ENCODE peak calls at places on chromosomes 3 and 15, in five cellular contexts. R is GM23338, A is fibroblast of lung, Z is PC-3, Y is hepatocyte. Q is an unnamed sample. For H3K4me1, the result is how much of the 10 kb centered on the place peaks cover.

GRCh38 chr3:105067361-105067760 is 299.3 kb upstream of the ALCAM start:
- DNase-seq in Z (no peak), R (no peak), A (no peak), Y (no peak), Q (no peak)

GRCh38 chr3:123258811-123259420 is 57.2 kb downstream of the SEC22A start:
- DNase-seq in Z (peak), Y (peak), A (peak), R (peak), Q (no peak)

GRCh38 chr3:120855665-120856437 is 52.2 kb upstream of the STXBP5L start:
- DNase-seq in R (peak), Z (peak), A (peak), Y (peak), Q (no peak)

GRCh38 chr3:120681506-120682038 is 467 bp downstream of the HGD start:
- DNase-seq in R (no peak), Z (no peak), Y (no peak), A (no peak), Q (no peak)

GRCh38 chr3:192155194-192155593 is 572.1 kb downstream of the FGF12 start:
- DNase-seq in R (no peak), A (no peak), Y (no peak), Z (no peak), Q (no peak)

GRCh38 chr3:169460035-169460434 is 203.5 kb downstream of the MECOM start:
- DNase-seq in Y (no peak), Z (no peak), R (no peak), A (no peak), Q (no peak)

GRCh38 chr3:190718691-190719090 is 143.8 kb downstream of the GMNC start:
- DNase-seq in Y (no peak), Z (peak), R (no peak), A (peak), Q (no peak)

GRCh38 chr3:56980283-56980682 is 80.2 kb upstream of the SPATA12 start:
- DNase-seq in R (no peak), Y (no peak), A (no peak), Z (no peak), Q (no peak)

GRCh38 chr3:28972921-28973320 is 307.9 kb upstream of the RBMS3 start:
- DNase-seq in Z (peak), R (no peak), A (peak), Y (no peak), Q (no peak)

GRCh38 chr3:105805402-105805801 is 63.4 kb downstream of the CBLB start:
- DNase-seq in Z (no peak), R (no peak), Y (no peak), A (no peak), Q (no peak)

GRCh38 chr3:111667621-111668239 is 72.6 kb upstream of the ZBED2 start:
- DNase-seq in A (peak), R (no peak), Z (no peak), Y (no peak), Q (no peak)

GRCh38 chr15:37490707-37491106 is 390.4 kb upstream of the MEIS2 start:
- DNase-seq in Y (no peak), Z (no peak), A (no peak), R (no peak), Q (no peak)

GRCh38 chr15:73604477-73604876 is 28.7 kb downstream of the NPTN start:
- DNase-seq in Y (no peak), A (no peak), Z (no peak), R (no peak), Q (no peak)

GRCh38 chr15:73607405-73607804 is 25.8 kb downstream of the NPTN start:
- DNase-seq in Z (no peak), A (no peak), R (no peak), Y (no peak), Q (no peak)

GRCh38 chr15:73608475-73608874 is 24.7 kb downstream of the NPTN start:
- DNase-seq in Z (no peak), R (no peak), A (no peak), Y (no peak), Q (no peak)

GRCh38 chr15:73602992-73603391 is 30.2 kb downstream of the NPTN start:
- DNase-seq in Z (no peak), R (no peak), Y (no peak), A (no peak), Q (no peak)

DNA sequence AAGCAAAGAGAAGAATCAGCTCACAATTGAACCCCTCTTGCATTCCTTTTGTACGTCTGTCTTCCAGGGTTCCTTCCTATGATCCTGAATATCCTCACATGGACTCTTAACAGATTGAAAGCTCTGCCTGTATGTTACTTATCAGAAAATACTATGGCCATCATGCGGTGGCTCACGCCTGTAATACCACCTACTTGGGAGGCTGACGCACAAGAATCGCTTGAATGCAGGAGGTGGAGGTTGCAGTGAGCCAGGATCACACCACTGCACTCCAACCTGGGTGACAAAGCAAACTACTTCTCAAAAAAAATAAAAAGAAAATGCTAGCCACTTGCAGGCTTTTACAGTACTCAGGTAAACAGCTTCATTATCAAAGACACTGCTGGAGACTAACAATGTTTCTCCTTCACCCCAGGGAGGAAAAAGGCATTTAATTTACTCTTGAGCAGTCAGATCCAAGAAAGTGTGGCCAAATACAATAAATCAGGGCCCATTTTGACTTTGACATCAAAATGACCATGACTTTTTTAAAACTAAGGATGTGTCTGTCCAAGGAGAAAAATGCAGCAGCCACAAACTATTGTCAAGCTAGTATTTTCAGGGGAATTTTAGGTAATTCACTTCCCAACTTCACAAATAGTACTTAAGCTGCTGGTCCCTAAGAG is 27.3 kb downstream of the NPTN start:
- DNase-seq in A (no peak), Y (no peak), Z (no peak), R (peak), Q (no peak)
- H3K4me1 ChIP-seq in A (under half), Y (under half), Z (under half), R (half or more), Q (under half)

GRCh38 chr3:197793246-197793645 is 2.2 kb downstream of the LRCH3 start:
- DNase-seq in Z (peak), A (peak), R (no peak), Y (no peak), Q (peak)

GRCh38 chr3:197789309-197789708 is 1.7 kb upstream of the LRCH3 start:
- DNase-seq in R (no peak), A (no peak), Y (no peak), Z (peak), Q (no peak)

GRCh38 chr3:197792019-197792647 is 1.1 kb downstream of the LRCH3 start:
- DNase-seq in A (peak), Z (peak), R (no peak), Y (no peak), Q (no peak)

GRCh38 chr3:197790033-197790432 is 1.0 kb upstream of the LRCH3 start:
- DNase-seq in Z (no peak), A (no peak), Y (no peak), R (no peak), Q (no peak)

DNA sequence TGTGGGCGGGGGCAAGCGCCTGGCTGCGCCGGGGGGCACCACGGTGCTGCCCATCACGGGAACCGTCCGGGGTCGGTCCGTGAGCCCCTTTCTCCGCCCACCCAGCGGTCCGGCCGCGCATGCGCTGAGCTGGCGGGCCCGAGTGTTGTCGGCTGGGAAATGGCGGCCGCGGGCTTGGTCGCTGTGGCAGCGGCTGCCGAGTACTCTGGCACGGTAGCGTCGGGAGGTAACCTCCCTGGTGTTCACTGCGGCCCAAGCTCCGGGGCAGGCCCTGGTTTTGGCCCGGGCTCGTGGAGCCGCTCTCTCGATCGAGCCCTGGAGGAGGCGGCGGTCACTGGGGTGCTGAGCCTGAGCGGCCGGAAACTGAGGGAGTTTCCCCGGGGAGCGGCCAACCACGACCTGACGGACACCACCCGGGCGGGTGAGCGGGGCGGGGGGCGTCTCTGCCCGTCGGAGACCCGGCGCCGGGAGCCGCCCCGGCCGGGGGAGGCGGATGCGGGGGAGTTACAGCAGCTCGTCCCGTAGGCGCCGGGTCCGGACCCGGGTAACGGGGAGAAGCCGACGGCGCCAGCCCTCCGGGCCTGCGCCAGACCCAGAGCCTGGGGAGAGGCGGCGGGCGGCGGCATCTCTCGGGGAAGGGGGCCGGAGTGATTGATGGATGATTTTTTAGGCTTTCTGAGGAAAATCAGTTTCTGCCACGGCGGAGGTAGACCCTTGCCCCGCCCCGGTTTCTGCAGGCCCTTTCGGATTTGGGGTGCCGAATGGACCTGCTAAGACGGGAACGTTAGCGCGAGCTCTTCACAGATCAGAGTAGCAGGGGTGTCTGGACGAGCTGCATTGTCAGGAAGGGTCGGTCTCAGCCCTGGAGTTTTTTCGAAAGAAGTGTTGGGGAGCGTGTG is at the start of gene LRCH3:
- DNase-seq in Z (peak), A (peak), Y (peak), R (peak), Q (no peak)
- TF ChIP-seq EZH2 in Z (no peak), A (no peak), Y (no peak), R (no peak), Q (no peak)

DNA sequence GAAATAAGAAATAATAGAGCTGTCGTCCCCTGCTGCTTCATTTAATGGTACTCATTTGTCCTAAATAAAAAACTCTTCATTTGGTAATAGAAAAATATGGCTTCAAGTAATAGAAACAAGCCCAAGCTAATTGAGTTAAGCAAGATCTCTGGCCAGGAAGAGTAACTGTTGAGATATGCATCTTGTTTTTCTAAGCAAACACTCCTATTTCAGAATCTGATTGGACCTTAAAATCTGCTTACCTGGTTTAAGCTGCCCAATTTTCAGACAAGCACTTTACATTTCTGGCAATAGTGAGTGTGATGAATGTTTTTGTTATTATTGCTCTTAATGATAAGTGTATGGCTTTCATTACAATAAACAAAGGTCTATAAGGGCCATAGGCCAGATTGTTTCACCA is 86.2 kb downstream of the CMSS1 start:
- DNase-seq in R (no peak), A (peak), Y (no peak), Z (peak), Q (no peak)
- H3K4me1 ChIP-seq in R (under half), A (under half), Y (under half), Z (under half), Q (under half)

DNA sequence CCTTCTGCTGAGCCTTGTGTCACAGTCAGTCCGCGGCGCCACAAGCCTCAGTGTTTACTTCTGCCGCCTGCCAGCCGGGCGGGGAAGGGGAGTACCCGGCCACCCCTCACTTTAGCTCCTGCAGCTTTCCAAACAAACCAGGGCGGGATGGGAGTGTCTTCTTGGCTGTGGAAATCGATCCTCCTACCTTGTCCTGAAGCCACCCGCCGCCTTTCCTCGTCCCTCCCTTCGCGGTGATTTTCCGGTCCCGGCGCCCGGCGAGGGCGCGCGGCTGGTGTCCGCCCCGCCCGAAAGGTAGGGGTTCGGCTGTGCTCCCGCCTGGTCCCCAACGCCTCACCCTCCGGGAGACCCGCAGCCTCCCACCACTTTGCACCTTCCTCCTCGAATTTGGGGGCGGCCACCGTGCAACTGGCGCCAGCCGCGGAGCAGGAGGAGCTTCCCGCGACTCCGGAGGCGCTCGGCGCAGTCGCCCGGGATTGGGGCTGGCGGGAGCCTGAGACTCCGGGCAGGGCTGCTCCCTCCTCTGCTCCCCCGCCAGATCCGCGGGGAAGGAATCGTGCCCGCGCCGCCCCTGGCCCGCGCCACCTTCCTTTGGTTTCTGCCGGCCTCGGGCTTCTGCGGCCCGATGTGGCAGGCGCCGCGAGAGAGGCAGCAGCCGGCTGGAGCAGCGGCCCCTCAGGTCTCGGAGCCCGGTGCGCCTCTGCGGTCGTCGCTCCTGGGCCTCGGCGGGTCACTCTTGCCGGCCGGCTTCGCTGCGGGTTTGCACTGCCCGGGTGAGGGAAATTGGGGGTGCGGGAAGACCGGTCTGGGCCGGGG is 30.7 kb upstream of the ST3GAL6 start:
- DNase-seq in Z (peak), Y (peak), R (peak), A (no peak), Q (no peak)
- TF ChIP-seq EZH2 in Z (no peak), Y (no peak), R (no peak), A (no peak), Q (no peak)

GRCh38 chr3:71245052-71245488 is 338.5 kb downstream of the FOXP1 start:
- DNase-seq in A (peak), Y (peak), Z (peak), R (peak), Q (no peak)
- H3K4me1 ChIP-seq in A (under half), Y (under half), Z (under half), R (half or more), Q (under half)

GRCh38 chr3:113532698-113533533 is 561 bp downstream of the SIDT1 start:
- DNase-seq in A (no peak), Z (peak), R (peak), Y (peak), Q (no peak)
- TF ChIP-seq EZH2 in A (peak), Z (no peak), R (no peak), Y (peak), Q (no peak)

GRCh38 chr15:74315626-74316025 is 51.8 kb downstream of the CYP11A1 start:
- DNase-seq in Z (no peak), A (no peak), R (no peak), Y (no peak), Q (no peak)
- H3K4me1 ChIP-seq in Z (under half), A (under half), R (under half), Y (under half), Q (under half)